ENCODE peak calls at places on chromosomes 2 and 18, in six cellular contexts. G is fibroblast of the aortic adventitia, Q is HCT116, B is WERI-Rb-1, N is psoas muscle, R is coronary artery. L is an unnamed sample.
A peak's percentile ranks its signal among the peaks of the same experiment; 100 is the strongest.

GRCh38 chr2:85472265-85472664 is 53.8 kb downstream of the SH2D6 start:
- DNase-seq in R (no peak), B (no peak), G (no peak), Q (no peak), N (no peak), L (peak; percentile 36)

GRCh38 chr2:210224660-210225460 is at the start of gene ACADL:
- DNase-seq in Q (no peak), N (peak; percentile 85), R (peak; percentile 87), B (no peak), G (peak; percentile 7), L (peak; percentile 62)

GRCh38 chr2:109531896-109532727 is 81.7 kb downstream of the SEPTIN10 start:
- DNase-seq in N (no peak), Q (no peak), G (no peak), R (peak; percentile 28), B (no peak), L (no peak)

GRCh38 chr2:178756843-178757242 is 50.4 kb downstream of the TTN start:
- DNase-seq in R (no peak), G (peak; percentile 30), B (no peak), N (no peak), Q (no peak), L (no peak)

GRCh38 chr2:172087780-172088244 is 2.5 kb downstream of the DLX1 start:
- DNase-seq in Q (no peak), G (peak; percentile 9), R (no peak), N (no peak), B (no peak), L (no peak)

GRCh38 chr2:231037731-231038482 is 584 bp downstream of the C2orf72 start:
- DNase-seq in R (no peak), N (no peak), Q (no peak), B (peak; percentile 47), G (no peak), L (peak; percentile 32)

GRCh38 chr2:237581751-237582746 is 8.5 kb downstream of the RAB17 start:
- DNase-seq in G (peak; percentile 67), Q (no peak), N (peak; percentile 77), R (peak; percentile 86), B (peak; percentile 73), L (no peak)

GRCh38 chr2:195594916-195595694 is 61.9 kb upstream of the SLC39A10 start:
- DNase-seq in Q (no peak), R (no peak), N (no peak), B (no peak), G (no peak), L (no peak)

GRCh38 chr2:231425811-231426703 is 30.5 kb downstream of the B3GNT7 start:
- DNase-seq in Q (no peak), G (no peak), B (no peak), R (no peak), N (no peak), L (no peak)

GRCh38 chr2:148221926-148222325 is 201.0 kb downstream of the MBD5 start:
- DNase-seq in G (no peak), B (no peak), N (no peak), Q (no peak), R (no peak), L (no peak)

GRCh38 chr18:50190236-50190635 is 4.7 kb downstream of the MYO5B start:
- DNase-seq in B (no peak), Q (no peak), G (no peak), N (no peak), R (no peak), L (peak; percentile 37)

GRCh38 chr2:181465686-181466375 is 8.6 kb downstream of the ITGA4 start:
- DNase-seq in Q (no peak), G (peak; percentile 75), N (no peak), B (no peak), R (no peak), L (no peak)

GRCh38 chr2:25887624-25888242 is 9.4 kb upstream of the ASXL2 start:
- DNase-seq in R (no peak), B (no peak), N (no peak), G (no peak), Q (no peak), L (no peak)

GRCh38 chr2:157492189-157492773 is 48.4 kb upstream of the CYTIP start:
- DNase-seq in B (peak; percentile 68), G (peak; percentile 67), R (no peak), N (peak; percentile 69), Q (peak; percentile 49), L (peak; percentile 60)

GRCh38 chr18:13653746-13654455 is 72.5 kb downstream of the FAM210A start:
- DNase-seq in R (no peak), B (peak; percentile 43), G (no peak), N (no peak), Q (no peak), L (no peak)

GRCh38 chr18:8990276-8991031 is 112.0 kb upstream of the NDUFV2 start:
- DNase-seq in N (peak; percentile 91), Q (no peak), G (peak; percentile 20), R (no peak), B (no peak), L (peak; percentile 11)

GRCh38 chr2:239891692-239892091 is 133.4 kb downstream of the NDUFA10 start:
- DNase-seq in B (no peak), N (no peak), R (no peak), G (no peak), Q (no peak), L (no peak)

GRCh38 chr18:32771169-32771751 is 1.6 kb downstream of the KLHL14 start:
- DNase-seq in R (no peak), B (peak; percentile 12), Q (no peak), N (no peak), G (no peak), L (no peak)
- H3K4me3 ChIP-seq in R (peak overlapping the region; percentile 67), B (peak overlapping the region; percentile 40), Q (no peak overlapping the region), N (peak overlapping the region; percentile 60), G (no peak overlapping the region), L (peak overlapping the region; percentile 4)

DNA sequence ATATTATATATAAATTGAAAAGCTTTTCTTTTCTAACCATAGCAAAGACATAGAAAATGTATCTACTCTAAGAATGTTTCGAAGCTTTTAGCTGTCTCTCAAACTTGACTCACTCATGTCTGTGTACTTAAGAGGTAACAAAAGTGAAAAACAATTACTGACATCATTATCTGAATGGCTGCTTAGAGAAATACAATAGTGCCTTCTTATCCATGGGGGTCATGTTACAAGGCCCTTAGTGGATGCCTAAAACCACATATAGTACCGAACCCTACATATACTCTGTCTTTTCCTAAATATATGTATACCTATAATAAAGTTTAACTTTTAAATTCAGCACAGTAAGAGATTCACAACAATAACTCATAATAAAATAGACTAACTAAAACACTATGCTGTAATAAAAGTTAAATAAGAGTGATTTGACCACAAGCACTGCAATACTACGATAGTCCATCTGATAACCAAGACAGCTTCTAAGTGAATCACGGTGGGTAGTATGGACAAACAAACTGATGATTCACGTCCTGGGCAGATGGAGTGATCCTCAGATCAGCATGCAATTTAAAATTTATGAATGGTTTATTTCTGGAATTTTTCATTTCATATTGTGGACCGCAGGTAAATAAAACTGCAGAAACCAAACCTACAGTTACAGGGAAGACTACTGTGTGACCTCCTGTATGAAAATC is 246.2 kb downstream of the XIRP2 start:
- DNase-seq in R (no peak), G (peak; percentile 63), B (no peak), Q (no peak), N (no peak), L (peak; percentile 48)
- H3K4me3 ChIP-seq in R (no peak overlapping the region), G (no peak overlapping the region), B (no peak overlapping the region), Q (no peak overlapping the region), N (no peak overlapping the region), L (no peak overlapping the region)

GRCh38 chr2:99340669-99341236 is 3.6 kb downstream of the EIF5B start:
- DNase-seq in R (no peak), N (no peak), G (no peak), B (no peak), Q (no peak), L (no peak)
- H3K4me3 ChIP-seq in R (no peak overlapping the region), N (no peak overlapping the region), G (no peak overlapping the region), B (no peak overlapping the region), Q (no peak overlapping the region), L (no peak overlapping the region)

GRCh38 chr2:3535467-3535793 is 16.1 kb upstream of the ADI1 start:
- DNase-seq in B (no peak), N (no peak), G (no peak), Q (no peak), R (no peak), L (no peak)
- H3K4me3 ChIP-seq in B (no peak overlapping the region), N (peak overlapping the region; percentile 59), G (peak overlapping the region; percentile 66), Q (peak overlapping the region; percentile 65), R (peak overlapping the region; percentile 70), L (no peak overlapping the region)

GRCh38 chr2:121075006-121075545 is 209.9 kb downstream of the TFCP2L1 start:
- DNase-seq in G (peak; percentile 86), N (peak; percentile 74), B (peak; percentile 82), Q (peak; percentile 95), R (no peak), L (peak; percentile 96)
- H3K4me3 ChIP-seq in G (no peak overlapping the region), N (peak overlapping the region; percentile 11), B (peak overlapping the region; percentile 39), Q (no peak overlapping the region), R (no peak overlapping the region), L (peak overlapping the region; percentile 4)

GRCh38 chr2:176159678-176160250 is 2.7 kb downstream of the HOXD3 start:
- DNase-seq in N (no peak), Q (no peak), G (no peak), R (no peak), B (no peak), L (no peak)

GRCh38 chr2:176161817-176162626 is 4.9 kb downstream of the HOXD3 start:
- DNase-seq in G (peak; percentile 37), R (no peak), N (no peak), Q (no peak), B (no peak), L (peak; percentile 25)

GRCh38 chr2:176158855-176159677 is 2.0 kb downstream of the HOXD3 start:
- DNase-seq in G (no peak), R (no peak), Q (no peak), B (peak; percentile 76), N (no peak), L (no peak)

GRCh38 chr2:176161041-176161785 is 4.1 kb downstream of the HOXD3 start:
- DNase-seq in Q (no peak), G (no peak), B (no peak), N (no peak), R (no peak), L (no peak)

DNA sequence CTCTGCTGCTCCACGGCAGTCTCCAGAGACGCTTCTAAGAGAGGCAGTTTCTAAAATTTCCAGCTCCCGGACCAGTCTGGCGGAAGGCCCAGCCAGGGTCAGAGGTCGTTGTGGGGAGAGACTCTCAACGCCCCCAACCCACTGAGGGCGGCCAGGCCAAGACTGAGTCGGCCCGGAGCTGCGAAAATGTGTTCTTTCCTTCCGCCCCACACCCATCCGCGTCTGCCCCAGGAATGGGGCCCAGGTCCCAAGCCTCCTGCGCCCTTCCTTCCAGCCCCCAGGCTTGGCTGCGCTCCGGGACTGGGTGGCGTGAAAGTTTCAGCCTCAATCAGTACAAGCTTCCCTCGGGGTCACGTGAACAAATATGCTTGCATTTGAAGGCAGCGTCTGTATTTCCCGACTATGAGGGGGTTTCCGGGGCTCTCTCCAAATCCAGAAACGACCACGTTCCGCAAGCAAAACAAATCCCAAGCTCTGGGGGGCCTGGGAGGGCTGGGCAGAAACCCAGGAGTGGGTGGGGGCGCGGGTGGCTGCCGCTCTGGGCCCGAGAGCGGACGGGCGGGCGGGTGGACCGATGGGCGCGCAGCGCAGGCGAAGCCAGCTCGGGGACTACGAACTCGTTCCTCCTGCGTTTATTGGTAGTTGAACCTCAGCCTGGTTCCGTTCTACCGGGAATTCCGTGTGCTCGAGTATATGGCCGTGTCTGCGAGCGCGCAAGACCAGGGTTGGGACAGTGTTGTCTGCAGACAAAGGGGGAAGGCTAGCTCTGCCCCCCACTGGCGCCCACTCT is 3.3 kb downstream of the HOXD3 start:
- DNase-seq in G (no peak), Q (no peak), B (no peak), N (no peak), R (no peak), L (no peak)
- H3K4me3 ChIP-seq in G (no peak overlapping the region), Q (no peak overlapping the region), B (no peak overlapping the region), N (peak overlapping the region; percentile 48), R (peak overlapping the region; percentile 54), L (no peak overlapping the region)

GRCh38 chr18:34280653-34281052 is 55.9 kb upstream of the NOL4 start:
- DNase-seq in R (no peak), B (no peak), G (no peak), N (no peak), Q (no peak), L (no peak)
- H3K4me3 ChIP-seq in R (no peak overlapping the region), B (no peak overlapping the region), G (no peak overlapping the region), N (no peak overlapping the region), Q (no peak overlapping the region), L (no peak overlapping the region)

L was measured in MG63.